ENCODE peak calls at places on chromosomes 5 and 9, in seven cellular contexts. D, V, X, J, C, B and Y are unnamed samples.

GRCh38 chr9:7676757-7677156 is 122.8 kb downstream of the DMAC1 start:
- DNase-seq in D (no peak), V (no peak), X (no peak), J (no peak), C (no peak), B (no peak), Y (no peak)

GRCh38 chr5:14458414-14458813 is 123.2 kb upstream of the OTULINL start:
- DNase-seq in D (no peak), V (no peak), X (no peak), J (no peak), C (no peak), B (no peak), Y (no peak)

GRCh38 chr9:132194508-132194907 is 32.6 kb downstream of the NTNG2 start:
- DNase-seq in D (no peak), V (no peak), X (no peak), J (no peak), C (no peak), B (no peak), Y (no peak)

GRCh38 chr5:78243639-78244038 is 50.9 kb downstream of the AP3B1 start:
- DNase-seq in D (no peak), V (no peak), X (no peak), J (no peak), C (peak), B (no peak), Y (no peak)

GRCh38 chr5:35246928-35247644 is 16.8 kb upstream of the PRLR start:
- DNase-seq in D (peak), V (peak), X (no peak), J (no peak), C (peak), B (no peak), Y (no peak)

GRCh38 chr5:73160239-73160671 is 12.7 kb upstream of the TMEM174 start:
- DNase-seq in D (no peak), V (no peak), X (no peak), J (peak), C (no peak), B (no peak), Y (peak)

GRCh38 chr9:88438819-88439218 is 50.6 kb downstream of the SPIN1 start:
- DNase-seq in D (no peak), V (no peak), X (no peak), J (no peak), C (no peak), B (no peak), Y (no peak)

GRCh38 chr5:174317261-174317894 is 271.9 kb downstream of the NSG2 start:
- DNase-seq in D (no peak), V (peak), X (peak), J (peak), C (peak), B (peak), Y (no peak)

GRCh38 chr5:54186912-54187445 is 123.4 kb downstream of the ARL15 start:
- DNase-seq in D (peak), V (peak), X (no peak), J (no peak), C (no peak), B (peak), Y (no peak)

GRCh38 chr5:109865636-109866035 is 175.9 kb downstream of the MAN2A1 start:
- DNase-seq in D (no peak), V (no peak), X (peak), J (no peak), C (peak), B (no peak), Y (no peak)

GRCh38 chr5:92561362-92562006 is 1019.5 kb downstream of the NR2F1-AS1 start:
- DNase-seq in D (no peak), V (no peak), X (peak), J (no peak), C (peak), B (no peak), Y (no peak)

GRCh38 chr9:36336511-36336910 is 63.6 kb downstream of the RNF38 start:
- DNase-seq in D (no peak), V (no peak), X (peak), J (no peak), C (peak), B (no peak), Y (no peak)

GRCh38 chr5:143683459-143683858 is 128.5 kb upstream of the HMHB1 start:
- DNase-seq in D (no peak), V (no peak), X (peak), J (no peak), C (no peak), B (no peak), Y (no peak)

GRCh38 chr5:173714551-173715428 is 98.3 kb upstream of the BOD1 start:
- DNase-seq in D (no peak), V (no peak), X (peak), J (no peak), C (peak), B (no peak), Y (no peak)

GRCh38 chr5:107389130-107389553 is 281.6 kb downstream of the EFNA5 start:
- DNase-seq in D (no peak), V (no peak), X (peak), J (peak), C (peak), B (no peak), Y (peak)

GRCh38 chr9:72041775-72042194 is 18.6 kb downstream of the C9orf57 start:
- DNase-seq in D (peak), V (peak), X (peak), J (no peak), C (peak), B (no peak), Y (no peak)

GRCh38 chr5:10442581-10442980 is 902 bp downstream of the ROPN1L start:
- DNase-seq in D (no peak), V (no peak), X (no peak), J (no peak), C (peak), B (no peak), Y (peak)

GRCh38 chr5:14946813-14947640 is 75.4 kb upstream of the ANKH start:
- DNase-seq in D (no peak), V (no peak), X (peak), J (peak), C (peak), B (no peak), Y (peak)

GRCh38 chr5:149635394-149635793 is 54.1 kb downstream of the ARHGEF37 start:
- DNase-seq in D (no peak), V (no peak), X (peak), J (no peak), C (peak), B (no peak), Y (no peak)

GRCh38 chr9:119961774-119962408 is 592.7 kb upstream of the BRINP1 start:
- DNase-seq in D (peak), V (peak), X (peak), J (no peak), C (peak), B (peak), Y (peak)

GRCh38 chr9:109171926-109172325 is 4.9 kb upstream of the FRRS1L start:
- DNase-seq in D (no peak), V (no peak), X (no peak), J (no peak), C (peak), B (no peak), Y (no peak)

GRCh38 chr9:136578915-136579637 is 33.2 kb upstream of the NOTCH1 start:
- DNase-seq in D (peak), V (peak), X (no peak), J (peak), C (no peak), B (peak), Y (no peak)

GRCh38 chr5:175609504-175609903 is 48.4 kb upstream of the HRH2 start:
- DNase-seq in D (no peak), V (no peak), X (no peak), J (no peak), C (no peak), B (no peak), Y (no peak)

GRCh38 chr5:150751096-150751891 is 7.5 kb downstream of the DCTN4 start:
- DNase-seq in D (no peak), V (no peak), X (no peak), J (no peak), C (no peak), B (no peak), Y (no peak)

DNA sequence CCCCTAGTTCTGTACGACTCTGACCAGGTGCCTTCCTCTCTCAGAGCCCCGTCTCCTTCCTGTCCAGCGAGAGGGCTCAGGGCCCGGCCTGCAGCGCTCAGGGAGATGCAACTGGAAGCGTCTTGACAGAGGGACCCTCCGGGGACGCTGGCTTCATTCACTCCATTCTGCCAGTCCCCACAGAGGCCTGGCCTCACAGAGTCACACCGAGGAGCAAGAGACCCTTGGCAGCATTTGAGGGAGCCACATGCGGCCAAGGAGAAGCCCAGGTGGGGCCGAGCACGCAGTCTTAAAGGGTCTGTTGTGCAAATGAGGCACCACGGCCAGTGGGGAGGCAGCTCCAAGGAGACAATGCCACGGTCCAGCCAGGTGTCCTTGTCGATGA is 86.6 kb upstream of the SARDH start:
- DNase-seq in D (no peak), V (no peak), X (no peak), J (no peak), C (no peak), B (no peak), Y (no peak)
- TF ChIP-seq CTCF in D (no peak), V (no peak), X (no peak), J (no peak), C (no peak), B (no peak), Y (no peak)

GRCh38 chr5:57191163-57191562 is 17.3 kb downstream of the GPBP1 start:
- DNase-seq in D (no peak), V (no peak), X (no peak), J (no peak), C (no peak), B (no peak), Y (no peak)
- TF ChIP-seq CTCF in D (no peak), V (no peak), X (no peak), J (no peak), C (no peak), B (no peak), Y (no peak)

GRCh38 chr9:86662890-86663468 is 284.3 kb downstream of the GAS1 start:
- DNase-seq in D (no peak), V (no peak), X (no peak), J (no peak), C (no peak), B (no peak), Y (no peak)
- TF ChIP-seq CTCF in D (no peak), V (no peak), X (no peak), J (no peak), C (no peak), B (no peak), Y (no peak)

GRCh38 chr5:31581498-31582099 is 49.5 kb downstream of the C5orf22 start:
- DNase-seq in D (no peak), V (no peak), X (peak), J (peak), C (peak), B (no peak), Y (no peak)
- TF ChIP-seq CTCF in D (peak), V (peak), X (no peak), J (peak), C (peak), B (peak), Y (peak)

DNA sequence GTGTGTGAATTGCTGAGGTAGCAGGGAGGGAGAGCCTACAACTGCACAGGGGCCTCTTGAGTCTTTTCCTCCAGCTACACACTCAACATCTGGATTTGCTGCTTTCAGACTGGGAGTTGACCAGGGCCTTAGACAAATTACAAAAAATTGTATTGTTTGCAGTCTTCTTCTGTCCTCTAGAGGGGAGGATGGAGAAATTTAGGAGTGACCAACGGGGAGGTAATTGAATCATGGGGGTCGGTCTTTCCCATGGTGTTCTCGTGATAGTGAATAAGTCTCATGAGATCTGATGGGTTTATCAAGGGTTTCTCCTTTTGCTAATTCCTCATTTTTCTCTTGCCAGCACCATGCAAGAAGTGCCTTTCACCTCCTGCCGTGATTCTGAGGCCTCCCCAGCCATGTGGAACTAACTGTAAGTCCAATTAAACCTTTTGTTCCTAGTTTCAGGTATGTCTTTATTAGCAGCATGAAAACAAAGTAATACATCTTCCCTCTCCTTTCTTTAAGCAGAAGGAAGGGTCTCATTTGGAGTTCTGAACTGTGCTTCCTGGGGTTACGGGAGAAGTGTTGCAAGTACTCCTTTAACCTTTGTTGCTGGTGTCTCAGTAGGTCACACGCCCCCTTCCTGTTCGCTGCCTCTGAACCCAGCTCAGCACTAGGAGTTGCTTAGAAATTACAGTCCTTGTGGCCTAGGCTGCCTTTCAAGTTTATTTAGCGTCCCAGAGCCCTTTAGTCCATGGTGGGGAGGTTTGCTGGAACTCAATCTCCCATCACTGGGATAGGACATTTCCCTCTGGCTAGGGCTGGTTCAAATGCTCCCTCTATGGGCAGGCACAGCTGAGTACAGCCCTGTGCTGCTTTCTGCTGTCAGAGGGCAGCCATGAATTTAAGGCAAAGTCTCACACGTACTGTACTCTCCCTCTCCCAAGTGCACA is 4.4 kb downstream of the IFNA8 start:
- DNase-seq in D (no peak), V (no peak), X (no peak), J (no peak), C (no peak), B (peak), Y (no peak)
- TF ChIP-seq CTCF in D (no peak), V (peak), X (peak), J (peak), C (peak), B (peak), Y (peak)

DNA sequence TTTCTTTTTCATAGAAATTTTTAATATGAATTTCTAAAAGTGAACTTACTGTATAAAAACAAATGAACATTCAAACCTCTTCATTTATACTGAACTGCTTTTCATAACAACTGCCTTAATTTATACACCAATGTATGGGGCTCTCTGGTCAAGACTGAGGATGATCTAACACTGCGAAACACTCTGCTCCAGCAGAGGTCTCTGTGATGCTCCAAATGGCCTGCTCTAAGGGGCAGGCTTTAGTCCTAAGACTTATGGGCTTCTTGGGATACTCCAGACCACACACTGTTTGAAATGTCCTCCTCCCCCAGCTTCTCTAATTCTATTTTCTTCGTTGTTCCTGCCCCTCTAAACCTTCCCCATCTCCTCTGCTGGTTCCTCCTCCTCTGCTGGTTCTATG is 58.5 kb downstream of the LIFR start:
- DNase-seq in D (no peak), V (no peak), X (peak), J (no peak), C (peak), B (no peak), Y (no peak)
- TF ChIP-seq CTCF in D (peak), V (peak), X (no peak), J (peak), C (peak), B (peak), Y (no peak)

DNA sequence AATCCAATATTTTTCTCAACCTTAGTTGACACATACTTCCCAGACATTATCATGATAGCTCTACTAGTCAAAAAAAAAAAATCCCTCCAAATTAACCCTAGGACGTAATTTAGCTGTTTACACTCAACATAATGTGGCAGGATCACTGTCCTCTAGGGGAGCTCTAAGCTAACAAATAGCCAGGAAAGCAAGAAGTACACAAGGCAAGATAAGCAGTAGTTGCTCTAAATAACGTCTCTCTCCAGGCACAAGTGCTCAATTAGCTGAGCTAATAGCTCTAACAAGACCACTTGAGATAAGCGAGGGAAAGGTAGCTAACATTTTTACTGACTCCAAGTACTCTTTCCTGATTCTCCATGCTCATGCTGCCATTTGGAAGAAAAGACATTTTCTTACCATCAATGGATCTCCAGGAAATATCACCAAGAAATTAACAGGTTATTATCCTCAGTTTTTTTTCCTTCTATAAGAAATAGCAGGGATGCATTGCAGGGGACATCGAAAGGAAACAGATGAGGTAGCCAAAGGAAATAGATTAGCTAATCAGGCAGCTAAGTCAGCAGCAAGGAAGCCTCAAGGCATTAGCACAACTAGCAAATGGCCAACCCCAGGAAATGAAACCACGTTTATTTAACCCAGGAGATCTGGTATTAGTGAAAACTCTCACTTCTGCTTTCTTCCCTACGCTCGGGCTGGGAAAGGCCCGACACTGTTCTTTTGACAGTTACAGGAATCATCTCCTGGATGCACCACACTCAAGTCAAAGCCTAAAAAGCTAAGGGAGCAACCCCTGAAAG is 614.1 kb downstream of the PTPRD start:
- DNase-seq in D (no peak), V (no peak), X (peak), J (peak), C (peak), B (no peak), Y (no peak)
- TF ChIP-seq CTCF in D (peak), V (peak), X (peak), J (peak), C (peak), B (peak), Y (no peak)

DNA sequence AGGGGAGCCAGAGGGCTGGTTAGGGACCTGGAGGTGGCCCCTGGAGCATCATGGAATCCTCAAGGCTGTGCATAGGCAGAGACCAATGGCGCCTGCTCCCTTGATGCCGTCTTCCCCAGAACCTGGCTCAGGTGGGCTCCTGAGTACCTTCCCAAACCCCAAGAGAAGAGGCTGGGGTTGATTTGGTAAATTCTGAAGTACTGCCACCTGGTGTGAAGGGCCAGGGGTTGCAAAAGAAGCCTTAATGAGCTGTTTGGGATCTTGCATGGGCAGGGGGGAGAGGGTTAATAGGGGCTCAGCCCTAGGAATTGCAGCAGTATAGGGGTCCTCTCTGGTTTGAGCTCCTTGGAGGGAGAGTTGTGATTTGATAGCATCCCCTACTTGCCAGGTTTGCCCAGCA is 52.1 kb downstream of the CYSTM1 start:
- DNase-seq in D (no peak), V (no peak), X (no peak), J (no peak), C (no peak), B (no peak), Y (no peak)
- TF ChIP-seq CTCF in D (no peak), V (no peak), X (no peak), J (peak), C (no peak), B (peak), Y (peak)